ENCODE peak calls at places on chromosomes 12 and 14, in four cellular contexts. S is lower leg skin, V is sigmoid colon, M is GM12891. Z is an unnamed sample.

GRCh38 chr12:57772429-57773322 is at the start of gene EEF1AKMT3:
- DNase-seq in S (peak), V (peak), M (no peak), Z (peak)

GRCh38 chr12:96237465-96238077 is 43.4 kb downstream of the ELK3 start:
- DNase-seq in S (peak), V (peak), M (no peak), Z (peak)

GRCh38 chr12:74906224-74906623 is 303.4 kb downstream of the KCNC2 start:
- DNase-seq in S (no peak), V (no peak), M (no peak), Z (no peak)

GRCh38 chr14:99946652-99947489 is 118.4 kb upstream of the EVL start:
- DNase-seq in S (no peak), V (peak), M (peak), Z (no peak)

GRCh38 chr12:12803186-12803585 is 10.0 kb upstream of the DDX47 start:
- DNase-seq in S (peak), V (peak), M (no peak), Z (peak)

GRCh38 chr12:29158364-29158763 is 9.3 kb downstream of the FAR2 start:
- DNase-seq in S (no peak), V (no peak), M (no peak), Z (no peak)

GRCh38 chr12:117980621-117981020 is 11.8 kb upstream of the KSR2 start:
- DNase-seq in S (no peak), V (no peak), M (no peak), Z (no peak)

GRCh38 chr12:53221203-53222076 is 10.6 kb downstream of the RARG start:
- DNase-seq in S (no peak), V (peak), M (peak), Z (peak)

GRCh38 chr14:92728781-92729364 is 19.6 kb downstream of the LGMN start:
- DNase-seq in S (peak), V (no peak), M (no peak), Z (no peak)

GRCh38 chr14:87615822-87616679 is 376.9 kb downstream of the GALC start:
- DNase-seq in S (no peak), V (peak), M (peak), Z (no peak)

GRCh38 chr12:109670647-109671046 is 43.0 kb upstream of the FAM222A start:
- DNase-seq in S (no peak), V (no peak), M (no peak), Z (no peak)
- TF ChIP-seq POLR2A in S (no peak), V (no peak), M (no peak), Z (no peak)

GRCh38 chr14:23034498-23035302 is at the start of gene PSMB5:
- DNase-seq in S (peak), V (peak), M (peak), Z (peak)
- TF ChIP-seq POLR2A in S (no peak), V (peak), M (peak), Z (peak)

DNA sequence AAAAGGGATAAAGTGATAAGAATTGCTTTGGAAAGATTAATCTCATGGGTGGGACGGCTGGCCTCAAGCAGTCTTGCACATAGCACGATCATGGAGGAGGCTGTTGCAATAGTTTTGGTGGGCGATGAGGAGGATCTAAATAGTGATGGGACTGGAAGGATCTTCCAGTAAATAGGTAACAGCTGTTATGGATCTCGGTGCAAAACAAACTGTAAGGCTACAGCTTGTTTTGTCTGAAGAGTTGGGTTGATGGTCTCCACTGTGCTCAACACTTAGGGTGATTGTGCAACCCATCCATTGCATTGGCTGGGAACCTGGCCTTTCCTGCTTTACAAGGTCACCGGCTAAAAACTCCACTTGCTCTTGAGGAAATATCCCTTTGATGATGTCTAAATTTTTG is 21.0 kb downstream of the IGF1 start:
- DNase-seq in S (no peak), V (no peak), M (no peak), Z (no peak)
- TF ChIP-seq POLR2A in S (no peak), V (no peak), M (no peak), Z (no peak)

DNA sequence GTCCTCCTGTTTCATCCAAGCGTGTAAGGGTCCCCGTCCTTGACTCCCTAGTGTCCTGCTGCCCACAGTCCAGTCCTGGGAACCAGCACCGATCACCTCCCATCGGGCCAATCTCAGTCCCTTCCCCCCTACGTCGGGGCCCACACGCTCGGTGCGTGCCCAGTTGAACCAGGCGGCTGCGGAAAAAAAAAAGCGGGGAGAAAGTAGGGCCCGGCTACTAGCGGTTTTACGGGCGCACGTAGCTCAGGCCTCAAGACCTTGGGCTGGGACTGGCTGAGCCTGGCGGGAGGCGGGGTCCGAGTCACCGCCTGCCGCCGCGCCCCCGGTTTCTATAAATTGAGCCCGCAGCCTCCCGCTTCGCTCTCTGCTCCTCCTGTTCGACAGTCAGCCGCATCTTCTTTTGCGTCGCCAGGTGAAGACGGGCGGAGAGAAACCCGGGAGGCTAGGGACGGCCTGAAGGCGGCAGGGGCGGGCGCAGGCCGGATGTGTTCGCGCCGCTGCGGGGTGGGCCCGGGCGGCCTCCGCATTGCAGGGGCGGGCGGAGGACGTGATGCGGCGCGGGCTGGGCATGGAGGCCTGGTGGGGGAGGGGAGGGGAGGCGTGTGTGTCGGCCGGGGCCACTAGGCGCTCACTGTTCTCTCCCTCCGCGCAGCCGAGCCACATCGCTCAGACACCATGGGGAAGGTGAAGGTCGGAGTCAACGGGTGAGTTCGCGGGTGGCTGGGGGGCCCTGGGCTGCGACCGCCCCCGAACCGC is at the start of gene GAPDH:
- DNase-seq in S (peak), V (peak), M (peak), Z (peak)
- TF ChIP-seq POLR2A in S (no peak), V (peak), M (peak), Z (peak)